ENCODE peak calls at places on chromosomes 5 and 9, in five cellular contexts. One of them, this sample, is unnamed.

GRCh38 chr5:147113967-147114366 is 120.9 kb upstream of the STK32A start:
- DNase-seq in frontal cortex: no peak
- DNase-seq in globus pallidus: no peak
- DNase-seq in mesothelial cell of epicardium: no peak
- DNase-seq in NCI-H226: no peak
- DNase-seq in this sample: no peak

GRCh38 chr9:131747352-131747751 is 7.5 kb upstream of the RAPGEF1 start:
- DNase-seq in mesothelial cell of epicardium: no peak
- DNase-seq in frontal cortex: no peak
- DNase-seq in NCI-H226: no peak
- DNase-seq in globus pallidus: peak; percentile 68
- DNase-seq in this sample: no peak

GRCh38 chr5:71456362-71456743 is 902 bp downstream of the BDP1 start:
- DNase-seq in NCI-H226: no peak
- DNase-seq in globus pallidus: no peak
- DNase-seq in mesothelial cell of epicardium: no peak
- DNase-seq in frontal cortex: no peak
- DNase-seq in this sample: no peak

GRCh38 chr5:31664566-31664965 is 25.6 kb downstream of the PDZD2 start:
- DNase-seq in mesothelial cell of epicardium: no peak
- DNase-seq in globus pallidus: no peak
- DNase-seq in frontal cortex: no peak
- DNase-seq in NCI-H226: peak; percentile 18
- DNase-seq in this sample: no peak

GRCh38 chr9:96006961-96007360 is 131.5 kb downstream of the ERCC6L2 start:
- DNase-seq in mesothelial cell of epicardium: no peak
- DNase-seq in frontal cortex: no peak
- DNase-seq in globus pallidus: no peak
- DNase-seq in NCI-H226: no peak
- DNase-seq in this sample: no peak

GRCh38 chr5:143471041-143471509 is 67.6 kb upstream of the NR3C1 start:
- DNase-seq in globus pallidus: no peak
- DNase-seq in NCI-H226: peak; percentile 75
- DNase-seq in mesothelial cell of epicardium: no peak
- DNase-seq in frontal cortex: no peak
- DNase-seq in this sample: no peak

GRCh38 chr5:92836861-92837755 is 743.9 kb downstream of the NR2F1-AS1 start:
- DNase-seq in NCI-H226: peak; percentile 73
- DNase-seq in mesothelial cell of epicardium: no peak
- DNase-seq in frontal cortex: no peak
- DNase-seq in globus pallidus: no peak
- DNase-seq in this sample: no peak

GRCh38 chr9:127187231-127187956 is 65.0 kb upstream of the ANGPTL2 start:
- DNase-seq in mesothelial cell of epicardium: no peak
- DNase-seq in globus pallidus: no peak
- DNase-seq in frontal cortex: no peak
- DNase-seq in NCI-H226: peak; percentile 99
- DNase-seq in this sample: peak; percentile 83

GRCh38 chr9:128374221-128374675 is 3.1 kb downstream of the URM1 start:
- DNase-seq in mesothelial cell of epicardium: no peak
- DNase-seq in globus pallidus: peak; percentile 98
- DNase-seq in frontal cortex: peak; percentile 52
- DNase-seq in NCI-H226: no peak
- DNase-seq in this sample: no peak

GRCh38 chr9:136927343-136928261 is 16.9 kb downstream of the FBXW5 start:
- DNase-seq in globus pallidus: no peak
- DNase-seq in frontal cortex: no peak
- DNase-seq in NCI-H226: no peak
- DNase-seq in mesothelial cell of epicardium: no peak
- DNase-seq in this sample: no peak

GRCh38 chr5:151253604-151253948 is 591 bp downstream of the GM2A start:
- DNase-seq in mesothelial cell of epicardium: no peak
- DNase-seq in globus pallidus: no peak
- DNase-seq in frontal cortex: no peak
- DNase-seq in NCI-H226: no peak
- DNase-seq in this sample: no peak

GRCh38 chr5:561408-561807 is 37.2 kb upstream of the SLC9A3 start:
- DNase-seq in mesothelial cell of epicardium: no peak
- DNase-seq in globus pallidus: no peak
- DNase-seq in frontal cortex: no peak
- DNase-seq in NCI-H226: no peak
- DNase-seq in this sample: peak; percentile 34

GRCh38 chr5:96725257-96725656 is 63.1 kb downstream of the CAST start:
- DNase-seq in globus pallidus: no peak
- DNase-seq in frontal cortex: no peak
- DNase-seq in NCI-H226: no peak
- DNase-seq in mesothelial cell of epicardium: no peak
- DNase-seq in this sample: no peak

GRCh38 chr5:10660135-10660534 is 96.3 kb downstream of the ANKRD33B start:
- DNase-seq in NCI-H226: no peak
- DNase-seq in globus pallidus: no peak
- DNase-seq in mesothelial cell of epicardium: no peak
- DNase-seq in frontal cortex: no peak
- DNase-seq in this sample: peak; percentile 34

GRCh38 chr9:137619240-137620090 is 660 bp downstream of the EHMT1 start:
- DNase-seq in globus pallidus: no peak
- DNase-seq in frontal cortex: peak; percentile 60
- DNase-seq in NCI-H226: no peak
- DNase-seq in mesothelial cell of epicardium: no peak
- DNase-seq in this sample: peak; percentile 44

GRCh38 chr5:66144799-66145390 is 795 bp downstream of the SREK1 start:
- DNase-seq in globus pallidus: no peak
- DNase-seq in NCI-H226: no peak
- DNase-seq in frontal cortex: no peak
- DNase-seq in mesothelial cell of epicardium: no peak
- DNase-seq in this sample: no peak

This sample was measured in psoas muscle.